ENCODE peak calls at places on chromosomes 2 and 18, in four cellular contexts. One of them, this sample, is unnamed.

GRCh38 chr2:29363111-29363510 is 247.9 kb downstream of the CLIP4 start:
- DNase-seq in A549: no peak
- DNase-seq in NCI-H774: no peak
- DNase-seq in body of pancreas: no peak
- DNase-seq in this sample: no peak

GRCh38 chr2:2787301-2787907 is 456.3 kb upstream of the MYT1L start:
- DNase-seq in A549: no peak
- DNase-seq in NCI-H774: no peak
- DNase-seq in body of pancreas: no peak
- DNase-seq in this sample: peak; percentile 32

GRCh38 chr2:30527411-30527810 is 80.4 kb downstream of the LCLAT1 start:
- DNase-seq in A549: no peak
- DNase-seq in NCI-H774: no peak
- DNase-seq in body of pancreas: no peak
- DNase-seq in this sample: no peak

GRCh38 chr2:105600949-105601708 is 143.6 kb upstream of the NCK2 start:
- DNase-seq in A549: no peak
- DNase-seq in NCI-H774: no peak
- DNase-seq in body of pancreas: no peak
- DNase-seq in this sample: no peak

GRCh38 chr2:11832531-11832930 is 86.1 kb downstream of the LPIN1 start:
- DNase-seq in A549: no peak
- DNase-seq in NCI-H774: no peak
- DNase-seq in body of pancreas: no peak
- DNase-seq in this sample: no peak

GRCh38 chr2:162069200-162069910 is 4.7 kb downstream of the DPP4 start:
- DNase-seq in A549: no peak
- DNase-seq in NCI-H774: no peak
- DNase-seq in body of pancreas: no peak
- DNase-seq in this sample: no peak

GRCh38 chr2:7900593-7900992 is 781.3 kb upstream of the ID2 start:
- DNase-seq in A549: no peak
- DNase-seq in NCI-H774: no peak
- DNase-seq in body of pancreas: peak; percentile 45
- DNase-seq in this sample: no peak

GRCh38 chr2:44267269-44268258 is 7.7 kb upstream of the SLC3A1 start:
- DNase-seq in A549: no peak
- DNase-seq in NCI-H774: no peak
- DNase-seq in body of pancreas: no peak
- DNase-seq in this sample: no peak

GRCh38 chr18:8744656-8745055 is 39.3 kb downstream of the MTCL1 start:
- DNase-seq in A549: no peak
- DNase-seq in NCI-H774: no peak
- DNase-seq in body of pancreas: no peak
- DNase-seq in this sample: no peak

GRCh38 chr2:224126001-224126400 is 86.9 kb upstream of the SERPINE2 start:
- DNase-seq in A549: no peak
- DNase-seq in NCI-H774: no peak
- DNase-seq in body of pancreas: no peak
- DNase-seq in this sample: no peak

GRCh38 chr18:51417643-51418483 is 220.4 kb upstream of the MEX3C start:
- DNase-seq in A549: no peak
- DNase-seq in NCI-H774: no peak
- DNase-seq in body of pancreas: no peak
- DNase-seq in this sample: no peak

GRCh38 chr2:105294844-105295481 is 34.6 kb downstream of the TGFBRAP1 start:
- DNase-seq in A549: peak; percentile 66
- DNase-seq in NCI-H774: no peak
- DNase-seq in body of pancreas: peak; percentile 45
- DNase-seq in this sample: peak; percentile 9

GRCh38 chr2:224357098-224357901 is 44.6 kb downstream of the FAM124B start:
- DNase-seq in A549: peak; percentile 69
- DNase-seq in NCI-H774: peak; percentile 20
- DNase-seq in body of pancreas: peak; percentile 69
- DNase-seq in this sample: no peak

GRCh38 chr2:112713585-112713925 is 7.3 kb upstream of the NT5DC4 start:
- DNase-seq in A549: no peak
- DNase-seq in NCI-H774: no peak
- DNase-seq in body of pancreas: no peak
- DNase-seq in this sample: no peak

GRCh38 chr2:164771897-164772296 is 69.7 kb downstream of the COBLL1 start:
- DNase-seq in A549: no peak
- DNase-seq in NCI-H774: no peak
- DNase-seq in body of pancreas: no peak
- DNase-seq in this sample: no peak

GRCh38 chr18:79136742-79137141 is 67.5 kb downstream of the ATP9B start:
- DNase-seq in A549: peak; percentile 4
- DNase-seq in NCI-H774: no peak
- DNase-seq in body of pancreas: no peak
- DNase-seq in this sample: no peak

GRCh38 chr18:39058386-39059000 is 1492.9 kb upstream of the CELF4 start:
- DNase-seq in A549: no peak
- DNase-seq in NCI-H774: no peak
- DNase-seq in body of pancreas: no peak
- DNase-seq in this sample: no peak

GRCh38 chr2:232689152-232689910 is 7.8 kb upstream of the GIGYF2 start:
- DNase-seq in A549: no peak
- DNase-seq in NCI-H774: peak; percentile 28
- DNase-seq in body of pancreas: peak; percentile 57
- DNase-seq in this sample: no peak

GRCh38 chr2:155281907-155282306 is 583.4 kb downstream of the KCNJ3 start:
- DNase-seq in A549: no peak
- DNase-seq in NCI-H774: no peak
- DNase-seq in body of pancreas: no peak
- DNase-seq in this sample: no peak

GRCh38 chr2:98868548-98869271 is 67.3 kb downstream of the CRACDL start:
- DNase-seq in A549: no peak
- DNase-seq in NCI-H774: peak; percentile 17
- DNase-seq in body of pancreas: peak; percentile 27
- DNase-seq in this sample: no peak

GRCh38 chr18:66695281-66695680 is 91.4 kb upstream of the CDH19 start:
- DNase-seq in A549: no peak
- DNase-seq in NCI-H774: no peak
- DNase-seq in body of pancreas: no peak
- DNase-seq in this sample: no peak

GRCh38 chr2:224973112-224974016 is 68.9 kb downstream of the DOCK10 start:
- DNase-seq in A549: no peak
- DNase-seq in NCI-H774: no peak
- DNase-seq in body of pancreas: no peak
- DNase-seq in this sample: no peak

GRCh38 chr2:95346236-95346737 is 49.1 kb downstream of the KCNIP3 start:
- DNase-seq in A549: peak; percentile 25
- DNase-seq in NCI-H774: no peak
- DNase-seq in body of pancreas: peak; percentile 52
- DNase-seq in this sample: no peak

GRCh38 chr2:235910067-235910466 is 258.1 kb downstream of the GBX2 start:
- DNase-seq in A549: no peak
- DNase-seq in NCI-H774: no peak
- DNase-seq in body of pancreas: no peak
- DNase-seq in this sample: no peak

GRCh38 chr2:150413416-150413815 is 74.1 kb downstream of the RND3 start:
- DNase-seq in A549: no peak
- DNase-seq in NCI-H774: no peak
- DNase-seq in body of pancreas: no peak
- DNase-seq in this sample: no peak

GRCh38 chr2:230787101-230787500 is 74.5 kb downstream of the CAB39 start:
- DNase-seq in A549: no peak
- DNase-seq in NCI-H774: no peak
- DNase-seq in body of pancreas: no peak
- DNase-seq in this sample: no peak

GRCh38 chr2:67570626-67571025 is 173.5 kb downstream of the ETAA1 start:
- DNase-seq in A549: no peak
- DNase-seq in NCI-H774: no peak
- DNase-seq in body of pancreas: no peak
- DNase-seq in this sample: no peak

GRCh38 chr2:108820439-108820838 is 33.9 kb downstream of the CCDC138 start:
- DNase-seq in A549: no peak
- DNase-seq in NCI-H774: no peak
- DNase-seq in body of pancreas: no peak
- DNase-seq in this sample: no peak

GRCh38 chr2:101251844-101252407 is 760 bp upstream of the CNOT11 start:
- DNase-seq in A549: peak; percentile 36
- DNase-seq in NCI-H774: peak; percentile 40
- DNase-seq in body of pancreas: peak; percentile 83
- DNase-seq in this sample: peak; percentile 18